ENCODE peak calls at places on chromosomes 13 and 19, in five cellular contexts. S, N, L, V and M are unnamed samples. For H3K4me1, the result is how much of the 10 kb centered on the place peaks cover.

GRCh38 chr13:43785681-43786471 is 896 bp downstream of the ENOX1 start:
- DNase-seq in S (peak), N (peak), L (peak), V (peak), M (peak)

GRCh38 chr19:47107201-47107952 is 6.2 kb downstream of the ZC3H4 start:
- DNase-seq in S (no peak), N (peak), L (no peak), V (peak), M (no peak)

GRCh38 chr13:77136902-77137420 is 110.0 kb upstream of the FBXL3 start:
- DNase-seq in S (peak), N (no peak), L (no peak), V (no peak), M (no peak)

GRCh38 chr13:49272296-49272695 is 24.6 kb downstream of the CDADC1 start:
- DNase-seq in S (no peak), N (no peak), L (no peak), V (no peak), M (no peak)

GRCh38 chr13:98549006-98549727 is 27.7 kb downstream of the STK24 start:
- DNase-seq in S (peak), N (no peak), L (no peak), V (no peak), M (no peak)

GRCh38 chr19:48419158-48419920 is 25.9 kb downstream of the GRIN2D start:
- DNase-seq in S (peak), N (peak), L (no peak), V (peak), M (peak)

GRCh38 chr19:51690359-51691121 is 2.6 kb upstream of the SPACA6 start:
- DNase-seq in S (peak), N (peak), L (peak), V (peak), M (peak)

GRCh38 chr13:76928456-76928855 is 19.9 kb upstream of the ACOD1 start:
- DNase-seq in S (no peak), N (no peak), L (no peak), V (no peak), M (no peak)

GRCh38 chr13:66831317-66831716 is 398.8 kb downstream of the PCDH9 start:
- DNase-seq in S (no peak), N (no peak), L (no peak), V (no peak), M (no peak)

GRCh38 chr13:24215732-24216131 is 55.2 kb downstream of the SPATA13 start:
- DNase-seq in S (peak), N (no peak), L (peak), V (no peak), M (no peak)

GRCh38 chr19:11894851-11895250 is 7.3 kb downstream of the ZNF69 start:
- DNase-seq in S (no peak), N (no peak), L (no peak), V (no peak), M (no peak)

GRCh38 chr13:22210134-22210930 is 539.5 kb downstream of the FGF9 start:
- DNase-seq in S (no peak), N (no peak), L (no peak), V (no peak), M (no peak)

GRCh38 chr13:104984296-104984818 is 1551.1 kb downstream of the EFNB2 start:
- DNase-seq in S (peak), N (no peak), L (no peak), V (peak), M (no peak)

GRCh38 chr13:50198508-50198907 is 183.3 kb downstream of the KCNRG start:
- DNase-seq in S (peak), N (no peak), L (no peak), V (peak), M (no peak)

GRCh38 chr13:41960700-41961697 is at the start of gene VWA8:
- DNase-seq in S (peak), N (peak), L (peak), V (peak), M (peak)

GRCh38 chr19:58581227-58582141 is 8.3 kb upstream of the MZF1 start:
- DNase-seq in S (peak), N (peak), L (peak), V (peak), M (no peak)

GRCh38 chr19:18412610-18413239 is 6.5 kb upstream of the SSBP4 start:
- DNase-seq in S (no peak), N (no peak), L (peak), V (no peak), M (no peak)

GRCh38 chr19:48190288-48191284 is 20.1 kb downstream of the ZSWIM9 start:
- DNase-seq in S (peak), N (no peak), L (no peak), V (peak), M (no peak)

GRCh38 chr19:8005534-8006256 is at the start of gene ELAVL1:
- DNase-seq in S (peak), N (peak), L (peak), V (peak), M (peak)

GRCh38 chr19:49682274-49682673 is 5.2 kb downstream of the PRMT1 start:
- DNase-seq in S (no peak), N (no peak), L (no peak), V (no peak), M (no peak)

GRCh38 chr13:22091222-22091970 is 420.5 kb downstream of the FGF9 start:
- DNase-seq in S (peak), N (no peak), L (no peak), V (no peak), M (no peak)

GRCh38 chr13:21674271-21675009 is 3.6 kb downstream of the FGF9 start:
- DNase-seq in S (no peak), N (peak), L (no peak), V (peak), M (no peak)

GRCh38 chr19:48698046-48698445 is 2.3 kb downstream of the FUT2 start:
- DNase-seq in S (peak), N (peak), L (no peak), V (peak), M (no peak)

GRCh38 chr19:658059-658839 is 4.8 kb downstream of the RNF126 start:
- DNase-seq in S (no peak), N (no peak), L (peak), V (no peak), M (no peak)
- H3K4me1 ChIP-seq in S (under half), N (under half), L (under half), V (under half), M (under half)

DNA sequence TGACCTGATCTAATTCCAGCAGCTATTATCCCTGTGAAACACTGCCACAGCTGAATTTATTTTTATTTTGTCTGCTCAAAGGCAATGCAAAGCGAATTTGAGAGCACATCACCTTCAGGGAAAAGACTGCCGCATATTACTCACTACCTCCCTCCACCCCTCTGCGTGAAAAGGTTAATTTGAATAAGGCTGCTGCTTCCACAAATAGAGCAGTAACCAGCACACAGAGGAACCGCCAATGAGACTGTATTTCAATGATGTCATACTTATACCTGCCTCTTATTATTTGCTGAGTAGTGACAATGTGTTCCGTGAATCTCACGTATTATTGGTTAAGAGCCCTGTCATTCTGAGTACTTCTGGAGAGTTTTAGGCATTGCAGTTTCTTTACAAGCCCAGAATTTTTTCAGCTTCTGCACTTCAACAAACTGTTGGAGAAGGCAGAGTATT is 156.1 kb upstream of the KLF12 start:
- DNase-seq in S (peak), N (no peak), L (no peak), V (peak), M (peak)
- H3K4me3 ChIP-seq in S (no peak), N (no peak), L (no peak), V (no peak), M (no peak)

DNA sequence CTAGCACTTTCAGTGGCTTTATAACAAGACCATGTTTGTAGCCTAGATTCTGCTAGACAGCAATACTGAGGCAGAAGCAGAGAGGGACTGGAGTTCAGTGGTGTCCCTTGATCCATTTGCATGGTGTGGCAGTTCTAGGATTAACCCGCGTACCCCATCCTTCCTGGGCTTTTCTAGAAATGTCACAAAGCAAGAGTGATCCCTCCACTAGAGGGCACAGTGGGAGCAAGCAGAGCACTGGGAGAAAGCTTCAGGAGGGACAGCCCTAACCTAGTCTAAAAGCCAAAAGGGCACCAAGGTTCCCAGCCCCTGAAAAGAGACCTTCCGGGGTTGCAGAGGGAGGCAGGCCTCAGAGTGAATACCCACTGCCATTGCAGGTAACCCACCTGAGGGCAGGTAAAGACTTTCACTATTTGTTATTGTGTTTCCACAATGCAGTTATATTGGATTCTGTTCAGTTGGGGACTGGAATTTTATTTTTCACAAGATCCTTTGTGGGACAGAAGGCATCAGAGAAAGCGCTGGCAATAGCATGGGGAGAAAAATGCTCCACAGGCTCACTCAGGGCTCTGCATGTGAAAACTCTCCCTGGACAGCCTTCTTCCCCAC is 170.6 kb downstream of the FLT1 start:
- DNase-seq in S (peak), N (peak), L (no peak), V (peak), M (peak)
- H3K4me1 ChIP-seq in S (under half), N (under half), L (under half), V (under half), M (under half)

DNA sequence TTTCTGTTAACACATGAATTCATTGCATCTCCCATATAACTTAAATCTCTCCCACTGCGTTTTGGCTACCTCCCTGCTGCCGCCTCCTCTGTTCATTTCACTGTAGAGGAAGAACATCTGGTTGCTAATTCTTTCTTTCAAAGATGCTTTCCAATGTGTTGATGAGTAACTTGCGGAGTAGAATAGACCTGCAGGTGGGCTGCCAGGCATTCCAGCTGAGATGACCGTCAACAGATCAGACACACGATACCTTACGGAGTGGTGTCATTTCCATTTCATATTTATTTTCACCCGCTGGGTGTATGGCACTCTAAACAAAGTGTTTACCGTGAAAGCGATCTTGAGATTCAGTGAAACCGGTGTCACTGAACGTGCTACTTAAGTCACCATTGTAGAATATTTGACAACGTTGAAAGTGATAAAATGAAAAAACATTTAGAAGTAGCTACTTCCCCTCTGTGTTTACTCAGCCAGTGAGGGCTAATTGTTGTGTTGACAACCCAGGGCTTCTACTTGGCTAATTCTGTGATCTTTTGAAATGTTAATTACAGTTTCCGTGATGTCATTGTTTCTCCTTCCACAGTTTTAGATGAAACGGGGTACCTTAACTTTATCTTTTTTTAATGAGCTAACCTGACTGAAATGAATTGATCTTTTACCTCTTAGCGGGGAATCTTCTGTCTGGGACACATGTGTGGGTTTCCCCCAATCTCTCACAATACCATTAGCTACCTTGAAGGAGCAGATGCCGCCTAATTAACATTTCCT is 228.5 kb upstream of the ARGLU1 start:
- DNase-seq in S (peak), N (no peak), L (no peak), V (no peak), M (no peak)
- H3K4me3 ChIP-seq in S (no peak), N (no peak), L (peak), V (no peak), M (no peak)

DNA sequence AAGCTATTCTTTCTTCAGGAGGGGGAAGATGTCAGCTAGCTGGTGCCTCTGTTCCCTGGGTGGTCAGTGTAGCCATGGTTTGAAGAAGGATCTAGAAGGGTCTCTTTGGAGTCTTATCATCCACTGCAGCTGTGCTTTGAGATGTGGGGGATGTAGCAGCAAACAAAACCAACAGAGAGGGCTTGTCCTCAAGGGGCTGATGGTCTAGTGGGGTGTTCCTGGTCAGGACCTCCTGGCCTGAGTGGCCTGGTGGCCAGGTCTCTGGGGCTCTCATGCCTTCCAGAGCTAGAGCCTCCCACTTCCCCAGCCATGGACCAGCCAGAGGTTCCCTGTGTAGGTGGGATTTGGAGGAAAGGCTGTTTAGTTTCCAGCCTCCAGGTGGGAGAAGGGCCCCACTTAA is 40.3 kb downstream of the LYL1 start:
- DNase-seq in S (no peak), N (no peak), L (no peak), V (no peak), M (no peak)
- H3K4me1 ChIP-seq in S (under half), N (under half), L (under half), V (under half), M (under half)